ENCODE peak calls at places on chromosome 6, in seven cellular contexts. One of them, this sample, is unnamed.

GRCh38 chr6:111564482-111564945 is 41.2 kb downstream of the TRAF3IP2 start:
- DNase-seq in uterus: peak
- DNase-seq in A549: no peak
- DNase-seq in HepG2: no peak
- DNase-seq in nephron progenitor cell: no peak
- DNase-seq in osteoblast: peak
- DNase-seq in left ventricle myocardium inferior: peak
- DNase-seq in this sample: no peak

GRCh38 chr6:130836071-130836670 is 9.0 kb downstream of the SMLR1 start:
- DNase-seq in HepG2: no peak
- DNase-seq in nephron progenitor cell: no peak
- DNase-seq in uterus: no peak
- DNase-seq in osteoblast: no peak
- DNase-seq in left ventricle myocardium inferior: no peak
- DNase-seq in A549: no peak
- DNase-seq in this sample: no peak

GRCh38 chr6:142303191-142303564 is 1.4 kb downstream of the ADGRG6 start:
- DNase-seq in nephron progenitor cell: no peak
- DNase-seq in osteoblast: no peak
- DNase-seq in left ventricle myocardium inferior: no peak
- DNase-seq in A549: no peak
- DNase-seq in HepG2: peak
- DNase-seq in uterus: no peak
- DNase-seq in this sample: no peak

GRCh38 chr6:43125119-43125518 is 46.0 kb upstream of the SRF start:
- DNase-seq in left ventricle myocardium inferior: no peak
- DNase-seq in nephron progenitor cell: no peak
- DNase-seq in A549: no peak
- DNase-seq in uterus: peak
- DNase-seq in osteoblast: peak
- DNase-seq in HepG2: peak
- DNase-seq in this sample: no peak

GRCh38 chr6:31125586-31126363 is 5.5 kb upstream of the CDSN start:
- DNase-seq in osteoblast: peak
- DNase-seq in nephron progenitor cell: no peak
- DNase-seq in HepG2: no peak
- DNase-seq in A549: peak
- DNase-seq in left ventricle myocardium inferior: peak
- DNase-seq in uterus: no peak
- DNase-seq in this sample: no peak

GRCh38 chr6:70820778-70821177 is 136.1 kb downstream of the B3GAT2 start:
- DNase-seq in nephron progenitor cell: no peak
- DNase-seq in A549: no peak
- DNase-seq in uterus: no peak
- DNase-seq in left ventricle myocardium inferior: no peak
- DNase-seq in HepG2: no peak
- DNase-seq in osteoblast: no peak
- DNase-seq in this sample: no peak

GRCh38 chr6:57089265-57089664 is 723 bp upstream of the ZNF451 start:
- DNase-seq in uterus: no peak
- DNase-seq in osteoblast: no peak
- DNase-seq in left ventricle myocardium inferior: no peak
- DNase-seq in A549: no peak
- DNase-seq in nephron progenitor cell: no peak
- DNase-seq in HepG2: no peak
- DNase-seq in this sample: no peak

GRCh38 chr6:44672086-44672485 is 284.6 kb downstream of the CDC5L start:
- DNase-seq in osteoblast: no peak
- DNase-seq in HepG2: no peak
- DNase-seq in nephron progenitor cell: no peak
- DNase-seq in left ventricle myocardium inferior: no peak
- DNase-seq in uterus: no peak
- DNase-seq in A549: no peak
- DNase-seq in this sample: peak

GRCh38 chr6:78465042-78465634 is 402.2 kb upstream of the IRAK1BP1 start:
- DNase-seq in HepG2: no peak
- DNase-seq in uterus: no peak
- DNase-seq in osteoblast: no peak
- DNase-seq in nephron progenitor cell: no peak
- DNase-seq in left ventricle myocardium inferior: no peak
- DNase-seq in A549: no peak
- DNase-seq in this sample: no peak

GRCh38 chr6:83057705-83058321 is 7.8 kb downstream of the UBE3D start:
- DNase-seq in A549: peak
- DNase-seq in left ventricle myocardium inferior: no peak
- DNase-seq in osteoblast: peak
- DNase-seq in uterus: no peak
- DNase-seq in HepG2: peak
- DNase-seq in nephron progenitor cell: peak
- DNase-seq in this sample: no peak

GRCh38 chr6:149931501-149931900 is 8.6 kb upstream of the RAET1G start:
- DNase-seq in uterus: no peak
- DNase-seq in HepG2: no peak
- DNase-seq in left ventricle myocardium inferior: no peak
- DNase-seq in nephron progenitor cell: no peak
- DNase-seq in A549: no peak
- DNase-seq in osteoblast: no peak
- DNase-seq in this sample: no peak

DNA sequence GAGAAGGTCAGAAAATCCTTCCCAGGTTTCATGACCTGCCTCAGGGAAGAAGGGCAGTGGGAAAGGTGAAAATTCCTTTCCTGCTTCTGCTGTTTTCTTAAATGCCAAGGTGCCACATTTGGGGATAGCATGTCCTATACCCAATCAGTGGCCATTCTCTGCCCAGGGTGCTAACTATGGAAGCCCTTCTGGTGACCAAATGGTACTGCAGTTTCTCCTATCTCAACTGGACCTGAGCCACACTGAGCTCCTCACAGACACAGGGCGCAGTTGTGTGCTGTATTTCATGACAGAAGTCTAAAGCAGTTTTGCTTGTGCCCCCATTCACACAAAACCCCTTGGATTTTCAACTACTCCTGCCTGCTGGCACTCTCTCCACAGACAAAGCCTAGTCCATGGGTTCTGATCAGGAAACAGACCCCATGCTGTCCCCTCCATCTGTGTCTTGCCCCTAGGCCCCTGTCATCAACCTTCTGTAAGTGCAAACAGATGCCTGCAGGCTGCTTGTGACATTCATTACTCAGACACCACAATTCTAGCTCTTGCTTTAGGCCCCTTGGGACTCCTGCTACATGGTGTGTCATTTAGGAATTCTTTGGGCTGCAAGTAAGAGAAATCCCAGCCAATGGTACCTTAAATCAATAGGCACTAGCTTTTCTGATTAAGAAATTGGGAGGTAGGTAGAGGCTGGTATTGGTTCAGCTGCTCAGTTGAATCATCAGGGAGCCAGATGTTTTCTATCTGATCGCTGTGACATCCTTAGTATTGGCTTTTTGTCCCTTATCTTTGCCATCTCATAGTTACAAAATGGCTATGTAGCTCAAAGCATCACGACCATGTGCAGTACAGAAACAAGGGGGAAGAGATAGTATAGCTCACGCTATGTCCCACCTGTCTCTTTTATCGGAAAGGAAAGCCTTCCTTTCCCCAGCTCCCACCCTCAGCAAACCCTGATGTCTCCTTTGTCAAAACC is 147.8 kb downstream of the CD83 start:
- DNase-seq in nephron progenitor cell: no peak
- DNase-seq in HepG2: no peak
- DNase-seq in A549: no peak
- DNase-seq in left ventricle myocardium inferior: no peak
- DNase-seq in osteoblast: no peak
- DNase-seq in uterus: no peak
- DNase-seq in this sample: peak
- TF ChIP-seq CTCF in nephron progenitor cell: no peak
- TF ChIP-seq CTCF in HepG2: no peak
- TF ChIP-seq CTCF in A549: no peak
- TF ChIP-seq CTCF in left ventricle myocardium inferior: no peak
- TF ChIP-seq CTCF in osteoblast: peak
- TF ChIP-seq CTCF in uterus: no peak
- TF ChIP-seq CTCF in this sample: no peak

DNA sequence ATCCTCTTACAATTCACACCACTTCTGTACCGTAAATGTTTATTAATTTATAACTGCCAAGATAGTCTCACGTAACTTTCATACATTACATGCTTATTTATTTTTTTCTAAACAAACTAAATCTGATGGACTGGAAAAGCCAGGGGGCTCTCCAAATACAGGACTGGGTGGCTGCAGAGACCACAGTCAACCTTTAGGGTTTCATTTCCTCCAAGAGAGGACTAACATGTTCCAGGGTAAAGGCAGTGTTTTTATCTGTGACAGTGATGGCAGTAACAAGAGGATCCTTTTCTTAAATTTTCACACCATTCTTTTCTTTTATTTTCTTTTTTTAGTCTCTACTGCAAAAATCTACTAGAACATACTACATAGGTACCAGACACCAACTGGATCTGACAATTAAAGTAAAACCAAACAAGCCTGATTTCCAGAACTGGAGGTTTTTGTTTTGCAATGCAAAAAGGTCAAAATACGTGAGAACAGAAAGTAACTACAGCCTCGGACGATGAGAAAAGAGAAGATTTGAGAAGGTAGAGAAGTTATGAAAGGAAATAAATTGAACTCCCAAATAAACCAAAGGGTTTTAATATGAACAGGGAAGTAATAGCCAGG is 1.2 kb downstream of the LMBRD1 start:
- DNase-seq in A549: no peak
- DNase-seq in nephron progenitor cell: no peak
- DNase-seq in osteoblast: peak
- DNase-seq in HepG2: no peak
- DNase-seq in uterus: no peak
- DNase-seq in left ventricle myocardium inferior: no peak
- DNase-seq in this sample: no peak
- TF ChIP-seq CTCF in A549: no peak
- TF ChIP-seq CTCF in nephron progenitor cell: no peak
- TF ChIP-seq CTCF in osteoblast: no peak
- TF ChIP-seq CTCF in HepG2: no peak
- TF ChIP-seq CTCF in uterus: no peak
- TF ChIP-seq CTCF in left ventricle myocardium inferior: peak
- TF ChIP-seq CTCF in this sample: no peak

GRCh38 chr6:17705778-17706579 is 746 bp downstream of the NUP153 start:
- DNase-seq in nephron progenitor cell: peak
- DNase-seq in A549: peak
- DNase-seq in osteoblast: peak
- DNase-seq in uterus: peak
- DNase-seq in HepG2: peak
- DNase-seq in left ventricle myocardium inferior: peak
- DNase-seq in this sample: peak
- TF ChIP-seq CTCF in nephron progenitor cell: no peak
- TF ChIP-seq CTCF in A549: no peak
- TF ChIP-seq CTCF in osteoblast: no peak
- TF ChIP-seq CTCF in uterus: no peak
- TF ChIP-seq CTCF in HepG2: peak
- TF ChIP-seq CTCF in left ventricle myocardium inferior: peak
- TF ChIP-seq CTCF in this sample: peak

GRCh38 chr6:81241717-81242116 is 510.8 kb downstream of the TENT5A start:
- DNase-seq in uterus: no peak
- DNase-seq in A549: peak
- DNase-seq in nephron progenitor cell: no peak
- DNase-seq in HepG2: peak
- DNase-seq in left ventricle myocardium inferior: no peak
- DNase-seq in osteoblast: peak
- DNase-seq in this sample: no peak
- TF ChIP-seq CTCF in uterus: no peak
- TF ChIP-seq CTCF in A549: no peak
- TF ChIP-seq CTCF in nephron progenitor cell: peak
- TF ChIP-seq CTCF in HepG2: peak
- TF ChIP-seq CTCF in left ventricle myocardium inferior: peak
- TF ChIP-seq CTCF in osteoblast: peak
- TF ChIP-seq CTCF in this sample: peak